ENCODE peak calls at places on chromosomes 6 and 20, in six cellular contexts. One of them, this sample, is unnamed.

GRCh38 chr6:138424004-138424904 is 20.2 kb downstream of the HEBP2 start:
- DNase-seq in WERI-Rb-1: no peak
- DNase-seq in uterus: no peak
- DNase-seq in CD4-positive, alpha-beta T cell: no peak
- DNase-seq in neural crest cell: no peak
- DNase-seq in DND-41: no peak
- DNase-seq in this sample: no peak

GRCh38 chr6:163339466-163339865 is 75.1 kb upstream of the QKI start:
- DNase-seq in DND-41: no peak
- DNase-seq in WERI-Rb-1: no peak
- DNase-seq in CD4-positive, alpha-beta T cell: no peak
- DNase-seq in neural crest cell: no peak
- DNase-seq in uterus: no peak
- DNase-seq in this sample: no peak

GRCh38 chr6:142551145-142551811 is 249.5 kb downstream of the ADGRG6 start:
- DNase-seq in CD4-positive, alpha-beta T cell: peak
- DNase-seq in uterus: no peak
- DNase-seq in DND-41: peak
- DNase-seq in WERI-Rb-1: peak
- DNase-seq in neural crest cell: no peak
- DNase-seq in this sample: no peak

GRCh38 chr6:132505158-132505557 is 7.8 kb downstream of the STX7 start:
- DNase-seq in neural crest cell: no peak
- DNase-seq in WERI-Rb-1: no peak
- DNase-seq in uterus: no peak
- DNase-seq in CD4-positive, alpha-beta T cell: no peak
- DNase-seq in DND-41: no peak
- DNase-seq in this sample: no peak

GRCh38 chr6:152127429-152128165 is 320.1 kb downstream of the ESR1 start:
- DNase-seq in CD4-positive, alpha-beta T cell: no peak
- DNase-seq in neural crest cell: no peak
- DNase-seq in WERI-Rb-1: no peak
- DNase-seq in DND-41: no peak
- DNase-seq in uterus: no peak
- DNase-seq in this sample: no peak

GRCh38 chr6:128098000-128098581 is 197.2 kb upstream of the THEMIS start:
- DNase-seq in CD4-positive, alpha-beta T cell: no peak
- DNase-seq in WERI-Rb-1: no peak
- DNase-seq in DND-41: no peak
- DNase-seq in neural crest cell: no peak
- DNase-seq in uterus: no peak
- DNase-seq in this sample: no peak

GRCh38 chr20:45611054-45611453 is 18.5 kb upstream of the WFDC10A start:
- DNase-seq in WERI-Rb-1: no peak
- DNase-seq in neural crest cell: no peak
- DNase-seq in uterus: no peak
- DNase-seq in CD4-positive, alpha-beta T cell: no peak
- DNase-seq in DND-41: peak
- DNase-seq in this sample: no peak

GRCh38 chr6:37155394-37156312 is 14.3 kb upstream of the PIM1 start:
- DNase-seq in DND-41: no peak
- DNase-seq in neural crest cell: no peak
- DNase-seq in WERI-Rb-1: no peak
- DNase-seq in uterus: no peak
- DNase-seq in CD4-positive, alpha-beta T cell: no peak
- DNase-seq in this sample: no peak

GRCh38 chr6:4649728-4650127 is 126.5 kb upstream of the CDYL start:
- DNase-seq in uterus: no peak
- DNase-seq in DND-41: no peak
- DNase-seq in WERI-Rb-1: no peak
- DNase-seq in CD4-positive, alpha-beta T cell: no peak
- DNase-seq in neural crest cell: no peak
- DNase-seq in this sample: no peak

GRCh38 chr6:133814235-133814634 is 74.7 kb upstream of the TCF21 start:
- DNase-seq in neural crest cell: no peak
- DNase-seq in CD4-positive, alpha-beta T cell: no peak
- DNase-seq in uterus: no peak
- DNase-seq in WERI-Rb-1: no peak
- DNase-seq in DND-41: no peak
- DNase-seq in this sample: no peak

GRCh38 chr6:150204705-150205472 is 62.0 kb downstream of the PPP1R14C start:
- DNase-seq in neural crest cell: no peak
- DNase-seq in DND-41: peak
- DNase-seq in WERI-Rb-1: no peak
- DNase-seq in uterus: no peak
- DNase-seq in CD4-positive, alpha-beta T cell: no peak
- DNase-seq in this sample: no peak

GRCh38 chr20:5191829-5192569 is 65.2 kb downstream of the CDS2 start:
- DNase-seq in uterus: peak
- DNase-seq in CD4-positive, alpha-beta T cell: no peak
- DNase-seq in WERI-Rb-1: peak
- DNase-seq in DND-41: peak
- DNase-seq in neural crest cell: no peak
- DNase-seq in this sample: peak

GRCh38 chr20:17841751-17842191 is 126.8 kb downstream of the SNX5 start:
- DNase-seq in neural crest cell: no peak
- DNase-seq in DND-41: no peak
- DNase-seq in CD4-positive, alpha-beta T cell: no peak
- DNase-seq in WERI-Rb-1: no peak
- DNase-seq in uterus: peak
- DNase-seq in this sample: no peak

GRCh38 chr20:54772931-54773642 is 297.7 kb downstream of the DOK5 start:
- DNase-seq in WERI-Rb-1: no peak
- DNase-seq in uterus: no peak
- DNase-seq in CD4-positive, alpha-beta T cell: no peak
- DNase-seq in neural crest cell: no peak
- DNase-seq in DND-41: no peak
- DNase-seq in this sample: no peak

GRCh38 chr20:23047738-23048214 is 1.7 kb downstream of the THBD start:
- DNase-seq in neural crest cell: no peak
- DNase-seq in CD4-positive, alpha-beta T cell: no peak
- DNase-seq in WERI-Rb-1: no peak
- DNase-seq in DND-41: no peak
- DNase-seq in uterus: no peak
- DNase-seq in this sample: no peak

GRCh38 chr6:134422426-134423231 is 104.7 kb upstream of the SGK1 start:
- DNase-seq in DND-41: no peak
- DNase-seq in neural crest cell: no peak
- DNase-seq in CD4-positive, alpha-beta T cell: no peak
- DNase-seq in uterus: no peak
- DNase-seq in WERI-Rb-1: no peak
- DNase-seq in this sample: no peak

GRCh38 chr6:42224222-42225042 is 6.8 kb upstream of the MRPS10 start:
- DNase-seq in neural crest cell: no peak
- DNase-seq in uterus: no peak
- DNase-seq in WERI-Rb-1: no peak
- DNase-seq in DND-41: no peak
- DNase-seq in CD4-positive, alpha-beta T cell: no peak
- DNase-seq in this sample: no peak

GRCh38 chr20:37816726-37817125 is 86.2 kb upstream of the VSTM2L start:
- DNase-seq in CD4-positive, alpha-beta T cell: no peak
- DNase-seq in WERI-Rb-1: no peak
- DNase-seq in DND-41: no peak
- DNase-seq in uterus: no peak
- DNase-seq in neural crest cell: no peak
- DNase-seq in this sample: no peak

GRCh38 chr20:53926428-53927028 is 143.9 kb downstream of the BCAS1 start:
- DNase-seq in DND-41: no peak
- DNase-seq in CD4-positive, alpha-beta T cell: no peak
- DNase-seq in WERI-Rb-1: no peak
- DNase-seq in uterus: no peak
- DNase-seq in neural crest cell: no peak
- DNase-seq in this sample: no peak

GRCh38 chr20:2093200-2093781 is 8.3 kb upstream of the STK35 start:
- DNase-seq in uterus: no peak
- DNase-seq in neural crest cell: no peak
- DNase-seq in DND-41: peak
- DNase-seq in WERI-Rb-1: peak
- DNase-seq in CD4-positive, alpha-beta T cell: no peak
- DNase-seq in this sample: no peak

GRCh38 chr20:7285918-7286556 is 518.6 kb downstream of the BMP2 start:
- DNase-seq in neural crest cell: peak
- DNase-seq in uterus: peak
- DNase-seq in CD4-positive, alpha-beta T cell: no peak
- DNase-seq in DND-41: peak
- DNase-seq in WERI-Rb-1: peak
- DNase-seq in this sample: peak

GRCh38 chr6:5671162-5671561 is 335.6 kb downstream of the NRN1 start:
- DNase-seq in WERI-Rb-1: peak
- DNase-seq in uterus: peak
- DNase-seq in neural crest cell: no peak
- DNase-seq in CD4-positive, alpha-beta T cell: no peak
- DNase-seq in DND-41: peak
- DNase-seq in this sample: no peak

GRCh38 chr6:4388675-4389074 is 253.3 kb upstream of the ECI2 start:
- DNase-seq in CD4-positive, alpha-beta T cell: no peak
- DNase-seq in neural crest cell: peak
- DNase-seq in WERI-Rb-1: no peak
- DNase-seq in DND-41: no peak
- DNase-seq in uterus: no peak
- DNase-seq in this sample: no peak

GRCh38 chr6:45783716-45784115 is 231.9 kb downstream of the CLIC5 start:
- DNase-seq in DND-41: no peak
- DNase-seq in WERI-Rb-1: no peak
- DNase-seq in neural crest cell: no peak
- DNase-seq in uterus: no peak
- DNase-seq in CD4-positive, alpha-beta T cell: no peak
- DNase-seq in this sample: no peak

GRCh38 chr6:10084276-10084993 is 330.4 kb downstream of the TFAP2A start:
- DNase-seq in WERI-Rb-1: no peak
- DNase-seq in neural crest cell: no peak
- DNase-seq in CD4-positive, alpha-beta T cell: no peak
- DNase-seq in uterus: no peak
- DNase-seq in DND-41: no peak
- DNase-seq in this sample: no peak

GRCh38 chr6:4935486-4935885 is 68.4 kb downstream of the RPP40 start:
- DNase-seq in DND-41: no peak
- DNase-seq in WERI-Rb-1: no peak
- DNase-seq in CD4-positive, alpha-beta T cell: no peak
- DNase-seq in neural crest cell: no peak
- DNase-seq in uterus: no peak
- DNase-seq in this sample: no peak

GRCh38 chr6:107511410-107512070 is 21.6 kb downstream of the SOBP start:
- DNase-seq in WERI-Rb-1: no peak
- DNase-seq in uterus: no peak
- DNase-seq in DND-41: no peak
- DNase-seq in neural crest cell: no peak
- DNase-seq in CD4-positive, alpha-beta T cell: no peak
- DNase-seq in this sample: no peak

DNA sequence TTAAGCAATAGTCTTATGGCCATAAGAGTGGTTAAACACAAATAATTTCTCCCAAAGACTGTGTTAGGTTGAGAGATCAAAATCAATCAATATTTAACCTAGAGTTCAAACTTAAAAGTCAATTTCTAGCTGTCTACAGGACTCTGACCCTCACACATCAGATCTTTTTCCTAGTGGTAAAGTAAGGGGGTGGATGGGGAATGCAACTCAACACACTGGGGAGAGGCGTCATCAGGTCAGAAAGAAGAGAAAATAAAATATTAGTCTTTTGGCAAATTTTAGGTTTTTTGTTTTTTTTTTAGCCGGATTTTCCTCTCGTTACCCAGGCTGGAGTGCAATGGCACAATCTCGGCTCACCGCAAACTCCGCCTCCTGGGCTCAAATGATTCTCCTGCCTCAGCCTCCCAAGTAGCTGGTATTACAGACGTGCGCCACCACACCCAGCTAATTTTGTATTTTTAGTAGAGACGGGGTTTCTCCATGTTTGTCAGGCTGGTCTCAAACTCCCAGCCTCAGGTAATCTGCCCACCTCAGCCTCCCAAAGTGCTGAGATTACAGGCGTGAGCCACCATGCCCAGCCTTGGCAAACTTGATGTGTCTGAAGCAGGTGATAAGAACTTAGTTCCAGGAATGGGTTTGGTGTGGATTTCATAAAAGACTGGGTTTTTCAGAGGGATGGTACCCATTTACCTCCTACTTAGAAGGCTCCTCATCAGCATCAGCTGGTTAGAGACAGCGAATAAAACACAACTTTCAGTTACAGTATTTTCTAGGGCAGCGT is 65.9 kb downstream of the MKKS start:
- DNase-seq in WERI-Rb-1: no peak
- DNase-seq in uterus: no peak
- DNase-seq in neural crest cell: no peak
- DNase-seq in DND-41: no peak
- DNase-seq in CD4-positive, alpha-beta T cell: no peak
- DNase-seq in this sample: no peak
- TF ChIP-seq CTCF in WERI-Rb-1: no peak
- TF ChIP-seq CTCF in uterus: no peak
- TF ChIP-seq CTCF in neural crest cell: no peak
- TF ChIP-seq CTCF in DND-41: no peak
- TF ChIP-seq CTCF in CD4-positive, alpha-beta T cell: no peak
- TF ChIP-seq CTCF in this sample: no peak

GRCh38 chr6:17002123-17002522 is 99.7 kb upstream of the STMND1 start:
- DNase-seq in neural crest cell: no peak
- DNase-seq in DND-41: no peak
- DNase-seq in uterus: no peak
- DNase-seq in CD4-positive, alpha-beta T cell: no peak
- DNase-seq in WERI-Rb-1: no peak
- DNase-seq in this sample: no peak

GRCh38 chr6:16999486-17000436 is 102.1 kb upstream of the STMND1 start:
- DNase-seq in uterus: no peak
- DNase-seq in neural crest cell: no peak
- DNase-seq in DND-41: no peak
- DNase-seq in WERI-Rb-1: no peak
- DNase-seq in CD4-positive, alpha-beta T cell: no peak
- DNase-seq in this sample: no peak

GRCh38 chr6:17007749-17008148 is 94.1 kb upstream of the STMND1 start:
- DNase-seq in neural crest cell: no peak
- DNase-seq in uterus: no peak
- DNase-seq in CD4-positive, alpha-beta T cell: no peak
- DNase-seq in WERI-Rb-1: no peak
- DNase-seq in DND-41: no peak
- DNase-seq in this sample: no peak

GRCh38 chr6:17001188-17001587 is 100.7 kb upstream of the STMND1 start:
- DNase-seq in uterus: no peak
- DNase-seq in DND-41: no peak
- DNase-seq in WERI-Rb-1: no peak
- DNase-seq in neural crest cell: no peak
- DNase-seq in CD4-positive, alpha-beta T cell: no peak
- DNase-seq in this sample: no peak

GRCh38 chr6:17004269-17004668 is 97.6 kb upstream of the STMND1 start:
- DNase-seq in uterus: no peak
- DNase-seq in CD4-positive, alpha-beta T cell: no peak
- DNase-seq in DND-41: no peak
- DNase-seq in WERI-Rb-1: no peak
- DNase-seq in neural crest cell: no peak
- DNase-seq in this sample: no peak
- TF ChIP-seq CTCF in uterus: no peak
- TF ChIP-seq CTCF in CD4-positive, alpha-beta T cell: no peak
- TF ChIP-seq CTCF in DND-41: no peak
- TF ChIP-seq CTCF in WERI-Rb-1: no peak
- TF ChIP-seq CTCF in neural crest cell: no peak
- TF ChIP-seq CTCF in this sample: no peak

GRCh38 chr6:131084982-131085381 is 21.9 kb upstream of the EPB41L2 start:
- DNase-seq in uterus: no peak
- DNase-seq in WERI-Rb-1: no peak
- DNase-seq in CD4-positive, alpha-beta T cell: no peak
- DNase-seq in DND-41: peak
- DNase-seq in neural crest cell: no peak
- DNase-seq in this sample: no peak
- TF ChIP-seq CTCF in uterus: no peak
- TF ChIP-seq CTCF in WERI-Rb-1: peak
- TF ChIP-seq CTCF in CD4-positive, alpha-beta T cell: no peak
- TF ChIP-seq CTCF in DND-41: peak
- TF ChIP-seq CTCF in neural crest cell: no peak
- TF ChIP-seq CTCF in this sample: peak

GRCh38 chr6:17103715-17104114 is 1.9 kb downstream of the STMND1 start:
- DNase-seq in WERI-Rb-1: no peak
- DNase-seq in neural crest cell: no peak
- DNase-seq in DND-41: no peak
- DNase-seq in uterus: no peak
- DNase-seq in CD4-positive, alpha-beta T cell: no peak
- DNase-seq in this sample: no peak
- TF ChIP-seq CTCF in WERI-Rb-1: peak
- TF ChIP-seq CTCF in neural crest cell: peak
- TF ChIP-seq CTCF in DND-41: no peak
- TF ChIP-seq CTCF in uterus: no peak
- TF ChIP-seq CTCF in CD4-positive, alpha-beta T cell: no peak
- TF ChIP-seq CTCF in this sample: no peak

This sample was measured in glutamatergic neuron.